ENCODE peak calls at places on chromosomes 11 and 22, in six cellular contexts. N is Panc1, H is HCT116, C is HepG2, A is upper lobe of left lung, R is K562. J is an unnamed sample. For H3K4me1, the result is how much of the 10 kb centered on the place peaks cover.

GRCh38 chr22:41184679-41185078 is 20.4 kb upstream of the L3MBTL2 start:
- ATAC-seq in N (no peak), H (no peak), C (no peak), A (no peak), R (no peak), J (no peak)

GRCh38 chr11:109423114-109423859 is 1.3 kb downstream of the C11orf87 start:
- ATAC-seq in N (peak), H (no peak), C (peak), A (peak), R (no peak), J (no peak)

GRCh38 chr11:79244805-79245197 is 196.0 kb downstream of the TENM4 start:
- ATAC-seq in N (no peak), H (no peak), C (no peak), A (no peak), R (no peak), J (no peak)

GRCh38 chr11:121240650-121241299 is 51.8 kb upstream of the SC5D start:
- ATAC-seq in N (peak), H (no peak), C (no peak), A (peak), R (no peak), J (no peak)

GRCh38 chr11:57763568-57763967 is 2.0 kb downstream of the CTNND1 start:
- ATAC-seq in N (peak), H (peak), C (peak), A (peak), R (peak), J (no peak)

GRCh38 chr11:84261707-84262106 is 975.5 kb upstream of the CCDC90B start:
- ATAC-seq in N (no peak), H (no peak), C (peak), A (peak), R (no peak), J (no peak)

GRCh38 chr22:24494182-24494534 is 974 bp upstream of the UPB1 start:
- ATAC-seq in N (no peak), H (no peak), C (peak), A (no peak), R (no peak), J (no peak)

GRCh38 chr22:45844949-45845613 is 131.9 kb downstream of the WNT7B start:
- ATAC-seq in N (no peak), H (no peak), C (no peak), A (no peak), R (no peak), J (no peak)

GRCh38 chr22:31611065-31611760 is 50.8 kb downstream of the PISD start:
- ATAC-seq in N (no peak), H (no peak), C (no peak), A (peak), R (no peak), J (peak)

GRCh38 chr22:30810105-30810504 is 115.4 kb downstream of the OSBP2 start:
- ATAC-seq in N (no peak), H (no peak), C (no peak), A (no peak), R (no peak), J (no peak)

GRCh38 chr22:29630180-29630498 is 26.7 kb downstream of the NF2 start:
- ATAC-seq in N (no peak), H (no peak), C (no peak), A (no peak), R (no peak), J (no peak)

GRCh38 chr11:62600367-62601113 is 1.1 kb downstream of the MTA2 start:
- ATAC-seq in N (no peak), H (no peak), C (no peak), A (no peak), R (peak), J (no peak)

GRCh38 chr22:40418366-40419201 is 48.2 kb downstream of the SGSM3 start:
- ATAC-seq in N (no peak), H (no peak), C (no peak), A (no peak), R (no peak), J (no peak)

GRCh38 chr22:23457586-23457985 is 122.5 kb downstream of the IGLL1 start:
- ATAC-seq in N (no peak), H (no peak), C (no peak), A (no peak), R (peak), J (no peak)

GRCh38 chr11:15748107-15748506 is 608.2 kb downstream of the SOX6 start:
- ATAC-seq in N (no peak), H (no peak), C (no peak), A (no peak), R (no peak), J (no peak)

GRCh38 chr22:49216579-49216978 is 611.1 kb downstream of the BRD1 start:
- ATAC-seq in N (no peak), H (no peak), C (no peak), A (no peak), R (no peak), J (no peak)

GRCh38 chr11:104798794-104799193 is 99.5 kb downstream of the CASP12 start:
- ATAC-seq in N (no peak), H (no peak), C (no peak), A (no peak), R (no peak), J (no peak)

GRCh38 chr11:72681226-72682153 is 7.3 kb upstream of the PDE2A start:
- ATAC-seq in N (peak), H (no peak), C (no peak), A (peak), R (no peak), J (no peak)

GRCh38 chr11:61309141-61309540 is 14.0 kb upstream of the VWCE start:
- ATAC-seq in N (no peak), H (no peak), C (no peak), A (no peak), R (no peak), J (no peak)

GRCh38 chr22:49324527-49325491 is 502.9 kb downstream of the BRD1 start:
- ATAC-seq in N (no peak), H (no peak), C (no peak), A (no peak), R (no peak), J (no peak)

GRCh38 chr11:6077723-6078122 is 29.8 kb upstream of the OR56B4 start:
- ATAC-seq in N (no peak), H (no peak), C (no peak), A (no peak), R (no peak), J (no peak)

GRCh38 chr22:45170001-45170466 is 6.3 kb downstream of the NUP50 start:
- ATAC-seq in N (no peak), H (no peak), C (no peak), A (no peak), R (peak), J (no peak)

GRCh38 chr22:45832180-45832579 is 144.8 kb downstream of the WNT7B start:
- ATAC-seq in N (no peak), H (no peak), C (no peak), A (no peak), R (no peak), J (no peak)

GRCh38 chr11:113906038-113906437 is 1.4 kb downstream of the HTR3B start:
- ATAC-seq in N (peak), H (peak), C (peak), A (no peak), R (peak), J (no peak)

GRCh38 chr11:118859995-118860394 is 23.7 kb upstream of the CXCR5 start:
- ATAC-seq in N (no peak), H (no peak), C (no peak), A (no peak), R (peak), J (no peak)

GRCh38 chr11:73375830-73376167 is 400 bp upstream of the RELT start:
- ATAC-seq in N (peak), H (peak), C (peak), A (no peak), R (no peak), J (peak)

GRCh38 chr22:40512426-40513136 is 123.9 kb downstream of the MRTFA start:
- ATAC-seq in N (peak), H (no peak), C (no peak), A (no peak), R (no peak), J (peak)

GRCh38 chr22:36321797-36322601 is 65.8 kb downstream of the MYH9 start:
- ATAC-seq in N (no peak), H (no peak), C (no peak), A (no peak), R (no peak), J (no peak)
- TF ChIP-seq POLR2AphosphoS5 in N (no peak), H (no peak), C (no peak), A (peak), R (no peak), J (peak)

GRCh38 chr22:21941921-21942320 is 10.7 kb downstream of the PPM1F start:
- ATAC-seq in N (no peak), H (no peak), C (no peak), A (no peak), R (no peak), J (no peak)

GRCh38 chr22:21939392-21940319 is 13.0 kb downstream of the PPM1F start:
- ATAC-seq in N (no peak), H (no peak), C (no peak), A (no peak), R (no peak), J (no peak)

GRCh38 chr22:21942407-21942895 is 10.2 kb downstream of the PPM1F start:
- ATAC-seq in N (peak), H (peak), C (no peak), A (peak), R (no peak), J (peak)

GRCh38 chr22:21938906-21939305 is 13.7 kb downstream of the PPM1F start:
- ATAC-seq in N (peak), H (no peak), C (peak), A (no peak), R (peak), J (no peak)

DNA sequence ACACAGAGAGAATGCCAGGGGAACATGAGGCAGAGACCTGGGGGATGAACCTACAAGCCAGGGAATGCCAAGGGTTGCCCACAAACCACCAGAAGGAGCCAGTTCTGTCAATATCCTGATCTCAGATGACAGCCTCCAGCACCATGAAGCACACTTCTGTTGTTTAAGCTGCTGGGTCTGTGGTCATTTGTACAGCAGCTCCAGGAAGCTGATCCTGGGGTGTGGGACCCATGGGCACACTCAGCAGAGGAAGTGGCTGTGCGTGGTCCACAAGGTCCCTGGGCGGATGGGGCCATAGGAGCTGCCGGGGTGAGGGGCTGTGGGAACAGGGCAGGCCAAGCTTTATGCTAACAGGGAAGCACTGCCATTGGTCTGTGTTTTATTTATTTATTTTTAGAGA is 12.1 kb downstream of the PPM1F start:
- ATAC-seq in N (no peak), H (no peak), C (no peak), A (no peak), R (no peak), J (no peak)
- H3K4me1 ChIP-seq in N (under half), H (half or more), C (under half), A (half or more), R (half or more), J (half or more)

DNA sequence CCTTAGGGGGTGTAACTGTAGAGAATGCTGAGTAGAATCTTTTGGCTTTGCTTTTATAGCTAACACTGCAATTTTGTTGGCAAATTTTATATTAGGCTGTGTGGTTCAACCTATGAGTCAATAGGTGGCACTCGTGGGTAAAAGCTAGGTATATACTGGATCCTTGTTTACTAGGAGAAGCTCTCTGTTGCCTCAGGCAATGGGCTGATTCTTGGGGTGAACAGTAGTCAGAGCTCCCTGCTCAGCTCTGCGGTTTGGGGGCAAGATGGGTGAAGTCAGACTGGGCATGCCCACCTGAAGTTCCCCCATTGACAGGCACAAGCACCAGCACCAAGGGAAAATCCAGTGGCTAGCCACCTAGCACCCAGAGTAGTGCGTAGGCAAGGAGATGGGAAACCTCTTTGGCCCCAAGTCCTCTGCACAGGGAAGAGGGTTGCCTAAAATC is 238.7 kb downstream of the FAM181B start:
- ATAC-seq in N (no peak), H (no peak), C (peak), A (no peak), R (no peak), J (peak)
- TF ChIP-seq CTCF in N (no peak), H (peak), C (peak), A (no peak), R (no peak), J (no peak)

DNA sequence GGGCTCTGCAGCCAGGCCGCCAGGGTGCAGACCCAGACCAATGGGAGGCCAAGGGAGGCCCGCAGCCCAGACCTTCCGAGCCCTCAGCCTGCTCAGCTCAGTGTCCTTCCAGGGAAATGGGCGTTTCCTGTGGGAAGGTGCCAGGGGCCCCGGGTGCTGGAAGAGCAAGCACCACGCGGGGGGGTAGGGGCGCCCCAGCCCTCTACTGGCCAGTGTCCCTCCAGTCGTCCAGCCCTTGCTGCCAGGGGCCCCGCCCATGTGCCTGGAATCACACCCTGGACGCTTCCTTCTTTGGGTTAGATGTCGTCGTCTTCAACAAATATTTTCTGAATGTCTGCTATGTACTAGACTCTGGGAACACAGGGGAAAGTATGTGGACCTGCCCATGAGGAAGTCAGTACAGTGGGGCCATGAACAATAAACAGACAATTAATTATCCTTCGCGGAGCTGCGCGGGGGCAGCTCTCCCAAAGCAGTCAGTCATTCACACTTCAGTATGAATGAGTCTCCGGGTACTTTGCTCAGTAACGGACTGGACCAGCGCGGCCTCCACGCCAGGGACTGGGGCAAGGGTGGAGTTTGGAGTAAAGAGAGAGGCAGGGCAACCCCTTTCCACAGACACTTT is 60.2 kb downstream of the CDKN1C start:
- ATAC-seq in N (no peak), H (no peak), C (peak), A (peak), R (no peak), J (peak)
- TF ChIP-seq POLR2AphosphoS5 in N (no peak), H (no peak), C (no peak), A (peak), R (no peak), J (peak)

DNA sequence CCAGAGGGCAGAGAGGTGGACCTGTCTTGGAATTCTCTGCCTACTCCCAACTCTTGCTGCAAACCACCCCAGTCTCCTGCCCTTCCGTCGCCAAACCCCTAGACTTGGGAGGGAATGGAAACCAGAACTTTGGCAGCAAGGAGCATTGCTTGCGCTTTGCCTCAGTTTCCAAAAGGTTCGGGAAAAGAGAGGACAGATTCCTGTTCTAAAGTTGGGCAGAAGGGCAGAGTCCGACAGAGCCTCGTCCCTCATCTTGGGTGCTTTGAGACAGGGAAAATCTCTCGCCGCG is 396 bp upstream of the ROBO3 start:
- ATAC-seq in N (no peak), H (no peak), C (no peak), A (no peak), R (no peak), J (no peak)
- H3K4me1 ChIP-seq in N (under half), H (under half), C (under half), A (half or more), R (under half), J (under half)

DNA sequence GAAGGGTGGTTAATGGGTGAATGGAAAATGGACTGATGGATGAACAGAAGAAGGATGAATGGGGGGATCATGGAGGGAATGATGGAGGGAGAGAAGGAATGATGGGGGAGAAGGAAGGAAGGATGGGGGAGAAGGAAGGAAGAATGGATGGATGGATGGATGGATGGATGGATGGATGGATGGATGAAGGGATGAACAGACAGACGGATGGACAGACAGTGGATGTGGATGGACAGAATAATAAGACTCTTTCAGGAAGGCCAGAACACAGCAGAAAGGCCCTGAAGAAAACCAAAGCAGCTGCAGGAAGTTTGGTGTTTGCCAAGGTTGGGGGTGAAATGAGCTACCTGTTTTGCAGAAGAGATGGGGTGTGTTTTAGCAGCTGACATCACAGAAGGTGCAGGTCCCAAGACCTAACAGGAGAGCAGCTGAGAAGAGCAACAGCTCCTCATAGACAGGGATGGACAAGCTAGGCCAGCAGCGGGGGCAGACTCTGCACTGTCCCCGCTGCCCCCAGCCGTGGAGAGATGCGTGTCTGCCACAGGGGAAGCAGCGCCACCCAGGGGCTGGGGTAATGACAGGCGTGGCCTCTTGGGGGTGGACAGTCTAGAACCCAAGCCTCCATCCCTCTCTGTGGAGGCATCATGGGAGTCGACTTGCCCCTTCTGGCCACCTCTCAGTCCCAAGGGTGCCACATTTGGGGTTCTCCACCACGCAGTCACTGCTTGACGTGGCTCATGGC is 17.9 kb downstream of the C1QTNF6 start:
- ATAC-seq in N (no peak), H (no peak), C (no peak), A (no peak), R (peak), J (no peak)
- TF ChIP-seq CTCF in N (no peak), H (peak), C (no peak), A (no peak), R (no peak), J (no peak)

DNA sequence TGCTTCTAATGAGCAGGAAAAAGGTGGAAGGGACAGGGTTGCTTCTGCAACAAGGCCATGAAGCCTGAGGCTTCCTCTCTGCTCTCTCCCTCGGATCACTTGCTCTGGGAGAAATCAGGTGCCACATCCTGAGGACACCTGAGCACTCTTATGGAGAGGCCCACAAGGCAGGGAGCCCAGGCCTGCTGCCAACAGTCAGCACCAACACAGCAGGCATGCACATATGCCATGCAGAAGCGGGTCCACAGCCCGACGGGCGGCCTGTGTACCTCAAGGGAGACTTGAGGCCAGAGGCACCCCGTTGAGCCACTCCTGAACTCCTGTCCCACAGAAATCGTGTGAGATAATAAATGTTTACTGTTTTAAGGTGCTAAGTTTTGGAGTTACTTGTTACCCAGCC is 9.5 kb downstream of the TTLL12 start:
- ATAC-seq in N (no peak), H (no peak), C (no peak), A (no peak), R (no peak), J (no peak)
- TF ChIP-seq POLR2AphosphoS5 in N (no peak), H (no peak), C (no peak), A (no peak), R (no peak), J (no peak)

DNA sequence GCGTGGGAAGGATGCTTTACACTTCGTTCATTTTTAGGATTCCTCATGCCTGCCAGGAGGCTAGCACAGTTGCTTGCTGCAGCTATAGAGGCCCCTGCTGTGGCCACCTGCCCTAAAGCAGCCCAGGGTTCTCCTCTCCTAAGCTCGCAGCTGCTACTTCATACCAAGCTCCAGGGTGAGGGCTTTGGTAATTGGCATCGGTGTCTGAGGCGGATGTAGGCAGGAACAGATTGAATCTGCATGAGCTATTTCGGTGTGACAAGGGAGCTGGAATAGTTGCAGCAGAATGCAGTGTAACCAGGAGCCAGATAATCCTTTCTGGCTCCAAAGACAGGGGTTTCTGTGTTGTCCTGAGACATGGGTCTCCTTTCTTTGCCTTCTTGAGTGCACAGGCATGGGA is 133.1 kb downstream of the MICAL2 start:
- ATAC-seq in N (no peak), H (no peak), C (no peak), A (no peak), R (no peak), J (no peak)
- H3K4me1 ChIP-seq in N (under half), H (under half), C (under half), A (under half), R (under half), J (under half)

DNA sequence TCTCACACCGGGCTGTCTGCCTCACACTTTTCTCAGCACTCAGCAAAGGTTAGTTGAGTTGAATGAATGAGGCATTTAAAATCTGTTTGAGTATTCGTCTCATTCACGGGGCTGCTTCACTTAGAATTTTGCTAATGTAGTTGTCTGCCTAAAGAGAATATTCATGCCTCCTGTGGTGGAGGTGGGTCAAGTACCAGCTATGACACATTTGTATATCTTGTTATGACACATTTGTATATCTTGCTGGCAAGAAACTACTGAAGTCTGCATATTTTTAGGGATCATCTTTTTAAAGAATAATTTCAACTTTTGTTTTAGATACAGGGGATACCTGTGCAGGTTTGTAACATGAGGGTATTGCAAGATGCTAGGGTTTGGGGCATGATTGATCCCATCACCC is 43.1 kb downstream of the LDLRAD3 start:
- ATAC-seq in N (no peak), H (no peak), C (no peak), A (no peak), R (no peak), J (no peak)
- TF ChIP-seq CTCF in N (no peak), H (no peak), C (no peak), A (no peak), R (no peak), J (no peak)

J was measured in gastroesophageal sphincter.